ENCODE peak calls at places on chromosomes 12 and 14, in eight cellular contexts. M, W, P, O, D, X, S and J are unnamed samples.

GRCh38 chr14:52703225-52703624 is 3.8 kb upstream of the PSMC6 start:
- DNase-seq in S (peak; percentile 57), W (no peak), D (peak; percentile 50), P (no peak), X (no peak), O (no peak), M (no peak), J (peak; percentile 87)

GRCh38 chr12:120211904-120212283 is 11.0 kb upstream of the RPLP0 start:
- DNase-seq in D (no peak), P (peak; percentile 52), X (no peak), O (no peak), S (no peak), W (no peak), M (no peak), J (no peak)

GRCh38 chr12:110780448-110780847 is 37.8 kb upstream of the PPP1CC start:
- DNase-seq in O (no peak), W (no peak), D (no peak), S (no peak), X (no peak), P (no peak), M (peak; percentile 3), J (no peak)

GRCh38 chr12:123269980-123270379 is 1.7 kb downstream of the CDK2AP1 start:
- DNase-seq in W (peak; percentile 30), M (no peak), S (no peak), O (peak; percentile 60), P (no peak), X (no peak), D (no peak), J (no peak)

GRCh38 chr12:76952995-76953394 is 74.2 kb upstream of the CSRP2 start:
- DNase-seq in P (no peak), O (no peak), X (no peak), D (no peak), M (no peak), S (peak; percentile 49), W (no peak), J (no peak)

GRCh38 chr14:106185837-106186233 is 659.5 kb downstream of the TMEM121 start:
- DNase-seq in W (peak; percentile 5), X (no peak), P (no peak), M (peak; percentile 49), O (no peak), S (no peak), D (no peak), J (no peak)

GRCh38 chr12:18700254-18700653 is 37.6 kb downstream of the PLCZ1 start:
- DNase-seq in P (no peak), O (no peak), W (no peak), D (peak; percentile 32), S (no peak), X (peak; percentile 25), M (no peak), J (peak; percentile 88)

GRCh38 chr12:6540181-6540877 is 6.0 kb downstream of the GAPDH start:
- DNase-seq in M (peak; percentile 39), D (peak; percentile 35), S (no peak), W (peak; percentile 53), O (peak; percentile 87), X (peak; percentile 93), P (peak; percentile 99), J (peak; percentile 59)

GRCh38 chr14:80606347-80606772 is 335.2 kb downstream of the CEP128 start:
- DNase-seq in O (no peak), W (no peak), P (no peak), M (no peak), D (peak; percentile 47), S (peak; percentile 68), X (no peak), J (no peak)

GRCh38 chr14:100035700-100036099 is 29.5 kb upstream of the EVL start:
- DNase-seq in M (no peak), S (no peak), X (no peak), O (no peak), D (no peak), W (no peak), P (peak; percentile 53), J (no peak)

GRCh38 chr14:89543420-89543790 is 126.4 kb upstream of the FOXN3 start:
- DNase-seq in P (no peak), W (no peak), S (no peak), X (no peak), D (peak; percentile 38), M (no peak), O (no peak), J (no peak)

GRCh38 chr12:31967569-31967968 is 8.4 kb downstream of the RESF1 start:
- DNase-seq in W (no peak), X (no peak), M (no peak), O (no peak), S (no peak), P (peak; percentile 38), D (no peak), J (no peak)

GRCh38 chr14:29906256-29906885 is 21.3 kb downstream of the PRKD1 start:
- DNase-seq in M (no peak), X (no peak), W (no peak), O (no peak), S (peak; percentile 97), P (no peak), D (no peak), J (no peak)

GRCh38 chr14:73759714-73760597 is 45.8 kb upstream of the PNMA1 start:
- DNase-seq in P (peak; percentile 98), X (peak; percentile 97), W (peak; percentile 98), O (peak; percentile 94), S (peak; percentile 90), D (peak; percentile 95), M (peak; percentile 93), J (peak; percentile 95)

GRCh38 chr12:100908501-100908900 is 113.9 kb downstream of the ANO4 start:
- DNase-seq in P (no peak), W (no peak), S (no peak), X (no peak), M (no peak), D (peak; percentile 4), O (no peak), J (no peak)

GRCh38 chr14:75993567-75994041 is 8.0 kb downstream of the IFT43 start:
- DNase-seq in P (peak; percentile 16), S (no peak), O (no peak), M (no peak), W (peak; percentile 58), D (no peak), X (no peak), J (no peak)

GRCh38 chr14:36293824-36294223 is 26.6 kb downstream of the MBIP start:
- DNase-seq in O (no peak), X (no peak), P (no peak), W (no peak), S (no peak), D (peak; percentile 25), M (no peak), J (peak; percentile 12)

GRCh38 chr12:125220404-125221273 is 155.4 kb downstream of the AACS start:
- DNase-seq in P (peak; percentile 90), W (no peak), O (no peak), D (peak; percentile 15), S (no peak), X (no peak), M (no peak), J (peak; percentile 41)

GRCh38 chr14:92472860-92473259 is 40.7 kb upstream of the RIN3 start:
- DNase-seq in D (no peak), M (no peak), O (peak; percentile 27), W (no peak), S (no peak), X (no peak), P (no peak), J (no peak)

GRCh38 chr12:52224154-52224553 is 8.9 kb upstream of the KRT7 start:
- DNase-seq in D (no peak), O (no peak), M (no peak), P (no peak), X (no peak), S (no peak), W (no peak), J (no peak)

GRCh38 chr14:24971255-24971654 is 78.7 kb downstream of the STXBP6 start:
- DNase-seq in M (no peak), W (no peak), S (no peak), P (no peak), D (no peak), X (no peak), O (no peak), J (no peak)

DNA sequence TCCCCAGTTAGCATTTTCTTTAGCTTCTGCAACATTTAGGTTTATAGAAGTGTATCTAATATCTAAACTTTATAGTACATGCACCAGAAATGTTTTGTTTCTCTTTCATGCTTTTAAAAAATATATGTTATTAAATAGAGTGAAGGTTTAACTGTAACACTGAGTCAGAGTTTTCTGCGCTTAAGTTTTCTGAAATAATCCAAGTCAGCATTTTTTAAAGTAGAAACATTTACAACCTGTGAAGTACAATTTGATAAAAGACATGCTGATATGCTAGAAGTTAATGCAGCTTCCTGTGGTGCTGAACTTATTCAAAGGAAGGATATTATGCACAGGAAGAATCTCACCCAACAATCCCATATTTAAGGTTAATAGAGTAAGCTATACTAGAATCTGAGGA is 1096.8 kb downstream of the LRFN5 start:
- DNase-seq in O (no peak), P (no peak), X (no peak), S (no peak), D (no peak), W (no peak), M (no peak), J (no peak)
- TF ChIP-seq CTCF in O (no peak), P (no peak), X (no peak), S (no peak), D (no peak), W (no peak), M (no peak), J (no peak)

GRCh38 chr12:3150308-3150670 is 73.1 kb downstream of the TSPAN9 start:
- DNase-seq in D (no peak), X (no peak), P (no peak), M (no peak), O (no peak), S (no peak), W (no peak), J (no peak)
- H3K4me3 ChIP-seq in D (no peak overlapping the region), X (no peak overlapping the region), P (no peak overlapping the region), M (no peak overlapping the region), O (no peak overlapping the region), S (no peak overlapping the region), W (no peak overlapping the region), J (no peak overlapping the region)

GRCh38 chr12:12007713-12008231 is 63.0 kb upstream of the BCL2L14 start:
- DNase-seq in M (no peak), S (no peak), P (peak; percentile 49), W (no peak), O (no peak), X (no peak), D (no peak), J (no peak)

GRCh38 chr12:12008232-12008850 is 62.4 kb upstream of the BCL2L14 start:
- DNase-seq in X (no peak), O (peak; percentile 73), P (peak; percentile 73), M (no peak), S (no peak), W (peak; percentile 74), D (no peak), J (no peak)

GRCh38 chr12:12007001-12007712 is 63.6 kb upstream of the BCL2L14 start:
- DNase-seq in M (no peak), D (no peak), W (peak; percentile 79), S (no peak), X (no peak), O (no peak), P (peak; percentile 29), J (peak; percentile 38)

GRCh38 chr12:12010277-12011031 is 60.3 kb upstream of the BCL2L14 start:
- DNase-seq in X (peak; percentile 74), P (peak; percentile 54), O (no peak), S (no peak), M (no peak), W (peak; percentile 93), D (no peak), J (peak; percentile 87)

GRCh38 chr12:12008931-12009611 is 61.7 kb upstream of the BCL2L14 start:
- DNase-seq in X (no peak), P (peak; percentile 91), O (peak; percentile 64), S (no peak), D (no peak), W (peak; percentile 81), M (no peak), J (peak; percentile 84)
- TF ChIP-seq CTCF in X (no peak), P (no peak), O (peak; percentile 36), S (no peak), D (no peak), W (peak; percentile 28), M (peak; percentile 10), J (peak; percentile 61)

GRCh38 chr14:32980178-32980886 is 41.7 kb downstream of the NPAS3 start:
- DNase-seq in S (no peak), M (no peak), O (no peak), W (no peak), X (no peak), D (no peak), P (no peak), J (no peak)
- H3K4me3 ChIP-seq in S (no peak overlapping the region), M (no peak overlapping the region), O (no peak overlapping the region), W (no peak overlapping the region), X (no peak overlapping the region), D (no peak overlapping the region), P (no peak overlapping the region), J (no peak overlapping the region)